ENCODE peak calls at places on chromosome 17, in eight cellular contexts. I is brain microvascular endothelial cell, R is fibroblast of lung, B is keratinocyte, C is lung, Y is dorsolateral prefrontal cortex, H is upper lobe of left lung, G is epithelial cell of esophagus. S is an unnamed sample.

GRCh38 chr17:8253801-8254200 is 4.7 kb downstream of the PFAS start:
- DNase-seq in Y (no peak), C (no peak), B (no peak), I (no peak), G (peak), H (no peak), R (no peak), S (no peak)

GRCh38 chr17:39001703-39002637 is 34.8 kb upstream of the FBXO47 start:
- DNase-seq in G (peak), I (peak), B (peak), R (peak), H (no peak), C (peak), Y (peak), S (peak)

GRCh38 chr17:17096438-17097178 is 54.4 kb downstream of the MPRIP start:
- DNase-seq in C (no peak), Y (no peak), H (no peak), R (peak), I (no peak), G (peak), B (no peak), S (peak)

GRCh38 chr17:11644265-11645212 is 46.3 kb downstream of the DNAH9 start:
- DNase-seq in B (peak), H (no peak), C (peak), G (peak), Y (peak), I (peak), R (peak), S (peak)

GRCh38 chr17:79433396-79433795 is 177.5 kb downstream of the RBFOX3 start:
- DNase-seq in B (no peak), Y (no peak), R (no peak), H (peak), C (no peak), I (no peak), G (no peak), S (no peak)

GRCh38 chr17:80474933-80475915 is 1.2 kb downstream of the NPTX1 start:
- DNase-seq in R (no peak), I (no peak), Y (no peak), G (peak), B (no peak), C (no peak), H (peak), S (no peak)

GRCh38 chr17:47223460-47223859 is 14.3 kb downstream of the MYL4 start:
- DNase-seq in G (no peak), C (no peak), Y (no peak), H (no peak), B (no peak), I (no peak), R (no peak), S (no peak)

GRCh38 chr17:52026075-52026474 is 132.4 kb downstream of the CA10 start:
- DNase-seq in H (no peak), I (no peak), C (no peak), B (no peak), R (no peak), Y (no peak), G (no peak), S (no peak)

GRCh38 chr17:3260600-3260999 is 37.6 kb downstream of the OR3A1 start:
- DNase-seq in I (no peak), R (no peak), B (no peak), G (no peak), C (no peak), Y (no peak), H (no peak), S (no peak)

GRCh38 chr17:49914664-49915063 is 54.3 kb upstream of the DLX4 start:
- DNase-seq in H (no peak), Y (no peak), G (no peak), I (no peak), R (no peak), C (no peak), B (no peak), S (no peak)

GRCh38 chr17:82915697-82916027 is 75.8 kb upstream of the ZNF750 start:
- DNase-seq in Y (no peak), B (no peak), I (no peak), R (no peak), G (no peak), C (no peak), H (no peak), S (no peak)

GRCh38 chr17:82915010-82915696 is 75.3 kb upstream of the ZNF750 start:
- DNase-seq in B (no peak), I (no peak), G (no peak), C (no peak), H (peak), R (no peak), Y (no peak), S (no peak)

GRCh38 chr17:82912571-82913089 is 72.8 kb upstream of the ZNF750 start:
- DNase-seq in C (no peak), I (no peak), B (no peak), R (peak), Y (no peak), H (no peak), G (no peak), S (no peak)

GRCh38 chr17:82913304-82914043 is 73.7 kb upstream of the ZNF750 start:
- DNase-seq in I (no peak), Y (no peak), B (no peak), H (peak), R (no peak), G (peak), C (no peak), S (no peak)

GRCh38 chr17:82914375-82914774 is 74.6 kb upstream of the ZNF750 start:
- DNase-seq in R (no peak), Y (no peak), C (no peak), I (no peak), H (peak), B (no peak), G (peak), S (no peak)
- TF ChIP-seq CTCF in R (no peak), Y (no peak), C (no peak), I (peak), H (peak), B (peak), G (peak), S (no peak)

GRCh38 chr17:43994272-43995149 is 9.9 kb upstream of the NAGS start:
- DNase-seq in H (peak), G (peak), C (peak), R (peak), B (no peak), Y (peak), I (peak), S (peak)

GRCh38 chr17:43998552-43998951 is 5.9 kb upstream of the NAGS start:
- DNase-seq in Y (no peak), H (no peak), G (peak), C (no peak), B (no peak), I (peak), R (peak), S (peak)

GRCh38 chr17:43999024-43999423 is 5.4 kb upstream of the NAGS start:
- DNase-seq in H (no peak), R (no peak), G (no peak), C (no peak), I (no peak), Y (no peak), B (no peak), S (no peak)

GRCh38 chr17:43992641-43993040 is 11.8 kb upstream of the NAGS start:
- DNase-seq in B (no peak), I (no peak), R (no peak), G (no peak), C (no peak), Y (no peak), H (no peak), S (no peak)

DNA sequence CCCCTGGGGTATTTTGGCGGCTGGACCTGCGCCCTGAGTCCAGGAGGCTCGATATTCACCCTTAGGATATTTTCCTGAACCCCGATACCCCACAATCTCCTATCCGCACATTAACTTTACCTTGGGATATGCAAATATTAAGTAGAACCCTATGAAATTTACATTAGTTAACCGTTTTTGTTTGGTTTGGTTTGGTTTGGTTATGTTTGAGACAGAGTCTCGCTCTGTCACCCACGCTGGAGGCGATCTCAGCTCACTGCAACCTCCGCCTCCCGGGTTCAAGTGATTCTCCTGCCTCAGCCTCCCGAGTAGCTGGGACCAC is 9.3 kb upstream of the NAGS start:
- DNase-seq in B (no peak), C (no peak), Y (no peak), H (no peak), R (no peak), G (no peak), I (no peak), S (no peak)
- TF ChIP-seq CTCF in B (no peak), C (no peak), Y (no peak), H (no peak), R (no peak), G (no peak), I (no peak), S (no peak)

GRCh38 chr17:44363613-44364159 is at the start of gene FAM171A2:
- DNase-seq in R (peak), B (no peak), C (no peak), I (no peak), H (peak), G (peak), Y (peak), S (no peak)
- TF ChIP-seq CTCF in R (peak), B (peak), C (peak), I (peak), H (peak), G (peak), Y (peak), S (peak)

DNA sequence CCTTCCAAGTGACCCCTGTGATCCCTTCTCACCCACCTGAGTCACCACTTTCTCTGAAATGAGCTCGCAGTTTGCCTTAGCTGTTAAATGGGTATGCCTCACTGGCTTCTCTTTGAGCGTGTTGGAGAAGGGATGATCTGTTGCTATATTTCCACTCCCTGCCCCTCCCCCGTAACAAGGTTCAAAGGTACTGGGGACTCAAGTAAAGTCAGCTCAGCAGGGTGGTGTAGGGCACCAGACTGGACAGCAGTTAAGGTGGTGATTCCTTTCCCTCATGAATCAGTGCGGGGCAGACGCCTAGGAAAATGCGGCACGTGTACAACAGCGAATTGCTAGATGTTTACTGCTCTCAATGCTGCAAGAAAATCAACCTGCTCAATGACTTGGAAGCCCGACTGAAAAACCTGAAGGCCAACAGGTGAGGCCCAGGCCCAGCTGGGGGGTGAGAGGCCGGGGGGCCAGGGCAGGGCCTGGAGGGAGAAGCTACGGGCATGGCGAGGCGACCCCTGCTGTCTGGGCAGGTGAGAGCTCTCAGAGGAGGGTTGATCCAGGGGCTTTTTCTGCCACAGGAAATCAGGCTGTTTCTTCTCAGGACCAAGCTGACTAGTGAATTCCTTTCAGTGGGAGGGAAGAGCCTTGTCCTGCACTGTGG is 130.3 kb downstream of the RAB11FIP4 start:
- DNase-seq in C (no peak), Y (no peak), B (no peak), I (no peak), G (no peak), H (no peak), R (no peak), S (no peak)
- TF ChIP-seq CTCF in C (no peak), Y (no peak), B (no peak), I (no peak), G (no peak), H (no peak), R (no peak), S (peak)

DNA sequence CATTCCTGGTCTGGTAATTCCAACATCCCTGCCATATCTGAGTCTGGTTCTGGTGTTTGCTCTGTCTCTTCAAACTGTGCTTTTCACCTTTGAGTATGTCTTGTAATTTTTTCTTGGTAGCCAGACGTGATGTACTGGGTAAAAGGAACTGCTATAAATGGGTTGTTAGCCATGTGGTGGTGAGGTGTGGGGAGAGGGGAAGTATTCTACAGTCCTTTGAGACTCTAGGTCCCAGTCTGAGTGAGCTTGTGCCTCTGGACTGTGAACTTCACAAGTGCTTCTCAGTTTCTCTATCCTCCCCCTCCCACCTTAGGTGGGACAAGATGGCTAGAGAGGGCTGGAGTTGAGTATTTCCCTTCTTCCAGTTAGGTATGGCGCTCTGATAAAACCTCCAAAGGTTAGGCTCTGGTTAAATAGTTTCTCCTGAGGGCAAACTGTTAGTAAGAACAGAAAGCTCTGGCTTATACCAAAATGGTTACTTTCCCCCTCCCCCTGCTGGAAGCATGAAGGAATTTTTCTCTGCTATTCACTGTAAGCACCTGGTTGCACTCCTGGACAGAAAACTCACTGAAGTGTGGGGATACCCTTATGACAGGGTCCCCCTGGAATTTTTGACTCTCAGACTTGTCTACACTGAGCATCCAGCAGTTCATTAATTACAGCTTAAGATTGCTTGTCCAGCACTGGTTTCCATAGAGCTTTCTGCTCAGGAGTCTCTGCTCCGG is 87.8 kb downstream of the MARCHF10 start:
- DNase-seq in C (no peak), G (peak), I (no peak), R (no peak), B (no peak), Y (no peak), H (no peak), S (no peak)
- TF ChIP-seq CTCF in C (no peak), G (peak), I (peak), R (no peak), B (peak), Y (no peak), H (peak), S (peak)